ENCODE peak calls at places on chromosomes 13 and 19, in five cellular contexts. G, D, A, F and B are unnamed samples.

GRCh38 chr19:22595918-22596341 is 38.2 kb upstream of the ZNF492 start:
- DNase-seq in G (peak), D (no peak), A (no peak), F (no peak), B (no peak)

GRCh38 chr19:43311706-43312105 is 41.8 kb upstream of the CD177 start:
- DNase-seq in G (no peak), D (no peak), A (no peak), F (no peak), B (no peak)

GRCh38 chr13:90365130-90365529 is 982.4 kb upstream of the MIR17HG start:
- DNase-seq in G (no peak), D (no peak), A (no peak), F (no peak), B (no peak)

GRCh38 chr19:5681446-5682292 is 842 bp downstream of the HSD11B1L start:
- DNase-seq in G (no peak), D (no peak), A (no peak), F (no peak), B (no peak)

GRCh38 chr19:33752018-33752790 is 44.5 kb upstream of the KCTD15 start:
- DNase-seq in G (no peak), D (no peak), A (no peak), F (no peak), B (no peak)

GRCh38 chr13:44508562-44509062 is 67.5 kb downstream of the TSC22D1 start:
- DNase-seq in G (no peak), D (no peak), A (no peak), F (no peak), B (no peak)

GRCh38 chr19:48859711-48860572 is 8.5 kb downstream of the PLEKHA4 start:
- DNase-seq in G (no peak), D (no peak), A (peak), F (no peak), B (no peak)

GRCh38 chr19:29401712-29402421 is 123.9 kb upstream of the VSTM2B start:
- DNase-seq in G (no peak), D (no peak), A (no peak), F (no peak), B (no peak)

GRCh38 chr13:81480634-81481033 is 1139.7 kb upstream of the SPRY2 start:
- DNase-seq in G (no peak), D (no peak), A (no peak), F (no peak), B (no peak)

GRCh38 chr13:27289016-27289665 is 18.5 kb downstream of the RASL11A start:
- DNase-seq in G (no peak), D (no peak), A (no peak), F (no peak), B (no peak)

GRCh38 chr13:74765955-74766354 is 631.8 kb upstream of the KLF12 start:
- DNase-seq in G (no peak), D (no peak), A (no peak), F (no peak), B (no peak)

GRCh38 chr13:46659413-46660065 is 106.6 kb downstream of the LRCH1 start:
- DNase-seq in G (no peak), D (no peak), A (no peak), F (no peak), B (no peak)

GRCh38 chr13:105817498-105817897 is 718.0 kb downstream of the EFNB2 start:
- DNase-seq in G (no peak), D (no peak), A (no peak), F (no peak), B (no peak)